ENCODE peak calls at places on chromosomes 16 and 17, in nine cellular contexts. One of them, this sample, is unnamed. For H3K27me3, the result is how much of the 10 kb centered on the place peaks cover.

GRCh38 chr17:61323015-61323379 is 76.6 kb upstream of the TBX2 start:
- DNase-seq in hepatocyte: no peak
- DNase-seq in CD8-positive, alpha-beta T cell: no peak
- DNase-seq in uterus: peak
- DNase-seq in fibroblast of lung: peak
- DNase-seq in tibial nerve: no peak
- DNase-seq in Caco-2: no peak
- DNase-seq in colonic mucosa: no peak
- DNase-seq in H9: no peak
- DNase-seq in this sample: no peak

GRCh38 chr16:85284138-85284897 is 172.0 kb upstream of the CIBAR2 start:
- DNase-seq in tibial nerve: no peak
- DNase-seq in Caco-2: no peak
- DNase-seq in colonic mucosa: no peak
- DNase-seq in CD8-positive, alpha-beta T cell: no peak
- DNase-seq in hepatocyte: no peak
- DNase-seq in fibroblast of lung: no peak
- DNase-seq in H9: no peak
- DNase-seq in uterus: no peak
- DNase-seq in this sample: peak

GRCh38 chr16:48180868-48181480 is 25.2 kb upstream of the ABCC12 start:
- DNase-seq in Caco-2: no peak
- DNase-seq in H9: no peak
- DNase-seq in CD8-positive, alpha-beta T cell: no peak
- DNase-seq in hepatocyte: no peak
- DNase-seq in tibial nerve: no peak
- DNase-seq in colonic mucosa: no peak
- DNase-seq in uterus: no peak
- DNase-seq in fibroblast of lung: no peak
- DNase-seq in this sample: no peak

GRCh38 chr17:47999612-48000011 is 28.7 kb downstream of the CDK5RAP3 start:
- DNase-seq in tibial nerve: no peak
- DNase-seq in uterus: no peak
- DNase-seq in Caco-2: peak
- DNase-seq in hepatocyte: no peak
- DNase-seq in CD8-positive, alpha-beta T cell: no peak
- DNase-seq in colonic mucosa: no peak
- DNase-seq in H9: no peak
- DNase-seq in fibroblast of lung: no peak
- DNase-seq in this sample: peak

GRCh38 chr17:61259360-61259759 is 140.3 kb upstream of the TBX2 start:
- DNase-seq in CD8-positive, alpha-beta T cell: no peak
- DNase-seq in fibroblast of lung: no peak
- DNase-seq in uterus: no peak
- DNase-seq in tibial nerve: no peak
- DNase-seq in H9: no peak
- DNase-seq in hepatocyte: no peak
- DNase-seq in Caco-2: no peak
- DNase-seq in colonic mucosa: no peak
- DNase-seq in this sample: no peak

GRCh38 chr17:77516902-77517301 is 376.1 kb downstream of the SEC14L1 start:
- DNase-seq in CD8-positive, alpha-beta T cell: no peak
- DNase-seq in uterus: no peak
- DNase-seq in hepatocyte: no peak
- DNase-seq in colonic mucosa: no peak
- DNase-seq in fibroblast of lung: peak
- DNase-seq in Caco-2: no peak
- DNase-seq in H9: peak
- DNase-seq in tibial nerve: no peak
- DNase-seq in this sample: no peak

GRCh38 chr17:57461082-57461481 is 204.8 kb downstream of the MSI2 start:
- DNase-seq in fibroblast of lung: no peak
- DNase-seq in H9: no peak
- DNase-seq in uterus: no peak
- DNase-seq in hepatocyte: no peak
- DNase-seq in tibial nerve: no peak
- DNase-seq in Caco-2: no peak
- DNase-seq in CD8-positive, alpha-beta T cell: no peak
- DNase-seq in colonic mucosa: no peak
- DNase-seq in this sample: no peak

GRCh38 chr16:14377326-14377725 is 252.7 kb downstream of the PARN start:
- DNase-seq in CD8-positive, alpha-beta T cell: no peak
- DNase-seq in H9: no peak
- DNase-seq in colonic mucosa: no peak
- DNase-seq in uterus: no peak
- DNase-seq in fibroblast of lung: peak
- DNase-seq in Caco-2: no peak
- DNase-seq in hepatocyte: no peak
- DNase-seq in tibial nerve: no peak
- DNase-seq in this sample: no peak

GRCh38 chr16:51124896-51125295 is 26.2 kb downstream of the SALL1 start:
- DNase-seq in Caco-2: no peak
- DNase-seq in uterus: no peak
- DNase-seq in colonic mucosa: no peak
- DNase-seq in fibroblast of lung: no peak
- DNase-seq in tibial nerve: no peak
- DNase-seq in CD8-positive, alpha-beta T cell: no peak
- DNase-seq in hepatocyte: no peak
- DNase-seq in H9: no peak
- DNase-seq in this sample: no peak
- TF ChIP-seq CTCF in Caco-2: no peak
- TF ChIP-seq CTCF in uterus: no peak
- TF ChIP-seq CTCF in colonic mucosa: no peak
- TF ChIP-seq CTCF in fibroblast of lung: no peak
- TF ChIP-seq CTCF in tibial nerve: no peak
- TF ChIP-seq CTCF in CD8-positive, alpha-beta T cell: no peak
- TF ChIP-seq CTCF in hepatocyte: no peak
- TF ChIP-seq CTCF in H9: no peak
- TF ChIP-seq CTCF in this sample: no peak

GRCh38 chr16:88809676-88810165 is 2.0 kb downstream of the APRT start:
- DNase-seq in H9: peak
- DNase-seq in hepatocyte: no peak
- DNase-seq in tibial nerve: no peak
- DNase-seq in Caco-2: no peak
- DNase-seq in fibroblast of lung: no peak
- DNase-seq in colonic mucosa: no peak
- DNase-seq in uterus: no peak
- DNase-seq in CD8-positive, alpha-beta T cell: no peak
- DNase-seq in this sample: no peak
- H3K27me3 ChIP-seq in H9: under half
- H3K27me3 ChIP-seq in hepatocyte: under half
- H3K27me3 ChIP-seq in tibial nerve: under half
- H3K27me3 ChIP-seq in Caco-2: under half
- H3K27me3 ChIP-seq in fibroblast of lung: under half
- H3K27me3 ChIP-seq in colonic mucosa: under half
- H3K27me3 ChIP-seq in uterus: under half
- H3K27me3 ChIP-seq in CD8-positive, alpha-beta T cell: under half
- H3K27me3 ChIP-seq in this sample: under half

GRCh38 chr17:44210342-44211192 is 8.9 kb downstream of the UBTF start:
- DNase-seq in CD8-positive, alpha-beta T cell: peak
- DNase-seq in colonic mucosa: peak
- DNase-seq in Caco-2: peak
- DNase-seq in hepatocyte: peak
- DNase-seq in uterus: peak
- DNase-seq in fibroblast of lung: peak
- DNase-seq in H9: peak
- DNase-seq in tibial nerve: peak
- DNase-seq in this sample: peak
- TF ChIP-seq CTCF in CD8-positive, alpha-beta T cell: peak
- TF ChIP-seq CTCF in colonic mucosa: peak
- TF ChIP-seq CTCF in Caco-2: peak
- TF ChIP-seq CTCF in hepatocyte: peak
- TF ChIP-seq CTCF in uterus: peak
- TF ChIP-seq CTCF in fibroblast of lung: peak
- TF ChIP-seq CTCF in H9: peak
- TF ChIP-seq CTCF in tibial nerve: peak
- TF ChIP-seq CTCF in this sample: peak

GRCh38 chr16:84271037-84271436 is 23.6 kb upstream of the WFDC1 start:
- DNase-seq in tibial nerve: no peak
- DNase-seq in Caco-2: no peak
- DNase-seq in H9: no peak
- DNase-seq in CD8-positive, alpha-beta T cell: no peak
- DNase-seq in fibroblast of lung: no peak
- DNase-seq in hepatocyte: no peak
- DNase-seq in colonic mucosa: no peak
- DNase-seq in uterus: no peak
- DNase-seq in this sample: no peak
- H3K27me3 ChIP-seq in tibial nerve: under half
- H3K27me3 ChIP-seq in Caco-2: under half
- H3K27me3 ChIP-seq in H9: under half
- H3K27me3 ChIP-seq in CD8-positive, alpha-beta T cell: under half
- H3K27me3 ChIP-seq in fibroblast of lung: under half
- H3K27me3 ChIP-seq in hepatocyte: under half
- H3K27me3 ChIP-seq in colonic mucosa: under half
- H3K27me3 ChIP-seq in uterus: under half
- H3K27me3 ChIP-seq in this sample: under half

DNA sequence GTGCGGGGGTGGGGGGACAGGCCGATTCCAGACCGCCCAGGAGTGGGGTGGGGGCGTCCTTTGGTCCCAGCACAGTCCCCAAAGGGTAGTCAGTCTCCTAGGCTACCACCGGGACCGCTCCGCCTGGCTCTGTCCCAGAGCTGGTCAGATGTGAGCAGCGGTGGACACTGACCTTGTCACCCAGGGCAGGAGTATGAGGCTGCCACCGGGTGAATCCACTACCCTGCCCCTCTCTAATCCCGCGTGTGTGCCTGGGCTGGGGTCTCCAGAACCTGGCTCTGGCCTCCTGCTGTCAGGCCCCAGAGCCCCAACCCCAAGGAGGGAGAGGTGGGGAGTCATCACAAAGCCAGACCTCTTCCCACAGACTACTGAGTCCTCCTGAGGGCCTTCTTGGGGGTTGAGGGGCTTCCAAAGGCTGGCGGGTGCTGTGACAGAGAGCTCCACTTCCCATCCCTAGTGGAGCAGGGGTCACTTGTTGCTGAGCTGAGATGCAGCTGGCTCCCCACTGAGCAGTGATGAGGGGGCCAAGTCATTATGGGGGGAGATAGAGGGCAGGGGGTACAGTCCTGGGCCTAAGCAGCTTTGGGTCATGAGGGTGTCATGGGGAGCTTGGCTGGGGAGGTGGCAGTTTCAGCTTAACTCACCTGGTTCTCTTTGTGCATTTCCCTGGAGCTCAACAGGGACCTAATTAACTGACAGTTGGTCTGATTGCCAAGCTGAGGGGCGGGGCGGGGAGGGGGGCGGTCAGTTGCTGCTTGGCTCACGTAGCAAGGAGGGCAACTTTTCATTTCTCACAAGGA is 1.2 kb downstream of the PPP1R1B start:
- DNase-seq in colonic mucosa: peak
- DNase-seq in Caco-2: no peak
- DNase-seq in uterus: no peak
- DNase-seq in fibroblast of lung: no peak
- DNase-seq in hepatocyte: no peak
- DNase-seq in tibial nerve: no peak
- DNase-seq in CD8-positive, alpha-beta T cell: no peak
- DNase-seq in H9: no peak
- DNase-seq in this sample: peak
- TF ChIP-seq CTCF in colonic mucosa: no peak
- TF ChIP-seq CTCF in Caco-2: no peak
- TF ChIP-seq CTCF in uterus: no peak
- TF ChIP-seq CTCF in fibroblast of lung: no peak
- TF ChIP-seq CTCF in hepatocyte: no peak
- TF ChIP-seq CTCF in tibial nerve: no peak
- TF ChIP-seq CTCF in CD8-positive, alpha-beta T cell: no peak
- TF ChIP-seq CTCF in H9: no peak
- TF ChIP-seq CTCF in this sample: no peak

DNA sequence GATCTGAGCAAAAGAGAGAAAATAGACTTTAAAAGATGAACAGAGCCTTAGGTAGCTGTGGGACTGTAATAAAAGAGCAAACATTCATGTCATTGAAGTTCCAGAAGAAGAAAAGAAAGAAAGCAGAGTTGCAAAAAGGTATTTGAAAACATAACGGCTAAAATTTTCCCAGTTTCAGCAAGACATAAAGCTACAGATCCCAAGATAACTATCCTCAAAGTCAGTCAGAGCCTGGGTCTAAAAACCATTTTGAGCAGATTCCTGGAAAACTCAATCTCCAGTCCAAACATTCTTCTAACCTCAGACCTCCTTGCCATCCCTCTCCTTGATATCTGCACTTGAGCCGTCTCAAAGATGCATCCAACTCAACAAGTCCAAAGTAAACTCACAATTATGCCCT is 20.9 kb upstream of the CD300E start:
- DNase-seq in tibial nerve: no peak
- DNase-seq in colonic mucosa: no peak
- DNase-seq in CD8-positive, alpha-beta T cell: no peak
- DNase-seq in H9: no peak
- DNase-seq in uterus: no peak
- DNase-seq in hepatocyte: no peak
- DNase-seq in Caco-2: no peak
- DNase-seq in fibroblast of lung: no peak
- DNase-seq in this sample: no peak
- H3K27me3 ChIP-seq in tibial nerve: under half
- H3K27me3 ChIP-seq in colonic mucosa: under half
- H3K27me3 ChIP-seq in CD8-positive, alpha-beta T cell: under half
- H3K27me3 ChIP-seq in H9: under half
- H3K27me3 ChIP-seq in uterus: under half
- H3K27me3 ChIP-seq in hepatocyte: under half
- H3K27me3 ChIP-seq in Caco-2: under half
- H3K27me3 ChIP-seq in fibroblast of lung: under half
- H3K27me3 ChIP-seq in this sample: under half

This sample was measured in WERI-Rb-1.